ENCODE peak calls at places on chromosomes 16 and 17, in six cellular contexts. J is CD4-positive, alpha-beta T cell; V is Caco-2; D is tibial nerve; X is suprapubic skin; I is colonic mucosa. S is an unnamed sample. For H3K9me3, the result is how much of the 10 kb centered on the place peaks cover.

GRCh38 chr17:752620-753219 is 656 bp upstream of the GEMIN4 start:
- DNase-seq in D (peak), I (peak), J (peak), V (peak), X (peak), S (no peak)

GRCh38 chr17:2178798-2179505 is 124.0 kb downstream of the HIC1 start:
- DNase-seq in X (no peak), J (no peak), D (no peak), V (no peak), I (no peak), S (no peak)

GRCh38 chr16:88315543-88316105 is 67.1 kb upstream of the ZNF469 start:
- DNase-seq in V (peak), J (no peak), X (no peak), D (no peak), I (no peak), S (no peak)

GRCh38 chr17:42459256-42459982 is 741 bp downstream of the ATP6V0A1 start:
- DNase-seq in J (no peak), V (peak), X (no peak), D (peak), I (peak), S (no peak)

GRCh38 chr17:835263-835662 is 53.1 kb downstream of the MRM3 start:
- DNase-seq in D (peak), I (no peak), X (no peak), V (no peak), J (no peak), S (no peak)

GRCh38 chr17:41456206-41456605 is 11.0 kb downstream of the KRT32 start:
- DNase-seq in X (no peak), V (no peak), J (no peak), I (no peak), D (no peak), S (no peak)

GRCh38 chr17:27566673-27567562 is 64.1 kb upstream of the LGALS9 start:
- DNase-seq in I (no peak), D (no peak), X (no peak), V (no peak), J (no peak), S (no peak)

GRCh38 chr16:30948087-30948955 is 547 bp upstream of the ORAI3 start:
- DNase-seq in J (no peak), V (peak), D (peak), X (no peak), I (peak), S (no peak)

GRCh38 chr17:7834554-7834890 is 505 bp downstream of the KDM6B start:
- DNase-seq in J (peak), I (peak), V (no peak), D (peak), X (no peak), S (peak)

GRCh38 chr16:88783391-88784073 is 1.5 kb downstream of the PIEZO1 start:
- DNase-seq in I (peak), J (no peak), V (no peak), X (no peak), D (peak), S (no peak)

GRCh38 chr17:36566081-36566480 is 21.4 kb downstream of the GGNBP2 start:
- DNase-seq in I (no peak), V (no peak), X (no peak), D (no peak), J (no peak), S (no peak)

GRCh38 chr16:51048544-51048943 is 102.5 kb downstream of the SALL1 start:
- DNase-seq in V (no peak), X (no peak), D (no peak), J (no peak), I (no peak), S (no peak)

GRCh38 chr17:41992576-41992975 is 24.7 kb downstream of the DNAJC7 start:
- DNase-seq in V (no peak), X (no peak), J (no peak), D (no peak), I (no peak), S (no peak)

GRCh38 chr17:39104046-39104445 is 47.4 kb downstream of the PLXDC1 start:
- DNase-seq in J (no peak), V (peak), X (no peak), I (no peak), D (no peak), S (no peak)

GRCh38 chr17:44004077-44004760 is at the start of gene NAGS:
- DNase-seq in V (no peak), D (no peak), X (no peak), J (no peak), I (peak), S (no peak)

GRCh38 chr17:27609606-27610303 is 21.2 kb upstream of the LGALS9 start:
- DNase-seq in D (no peak), I (peak), V (peak), X (no peak), J (no peak), S (no peak)

GRCh38 chr17:19004601-19005441 is at the start of gene FAM83G:
- DNase-seq in J (peak), V (peak), X (no peak), D (peak), I (peak), S (peak)

GRCh38 chr17:72677108-72677507 is 415.4 kb downstream of the SLC39A11 start:
- DNase-seq in J (no peak), I (no peak), X (no peak), D (no peak), V (no peak), S (no peak)

GRCh38 chr17:7041607-7042506 is 2.0 kb downstream of the SLC16A11 start:
- DNase-seq in V (no peak), D (no peak), X (no peak), I (no peak), J (no peak), S (no peak)

GRCh38 chr16:25012525-25012991 is 2.6 kb downstream of the ARHGAP17 start:
- DNase-seq in J (no peak), V (no peak), I (peak), D (peak), X (peak), S (no peak)

GRCh38 chr17:50865060-50865867 is 890 bp downstream of the TOB1 start:
- DNase-seq in D (peak), V (peak), I (peak), X (no peak), J (peak), S (peak)

GRCh38 chr17:45020354-45021138 is 30.9 kb downstream of the DCAKD start:
- DNase-seq in I (peak), J (no peak), X (no peak), D (peak), V (no peak), S (no peak)

GRCh38 chr16:5234295-5235050 is 136.9 kb upstream of the EEF2KMT start:
- DNase-seq in X (no peak), D (no peak), V (no peak), I (no peak), J (no peak), S (no peak)

GRCh38 chr16:4179020-4179419 is 62.8 kb upstream of the ADCY9 start:
- DNase-seq in I (no peak), V (peak), J (no peak), X (no peak), D (no peak), S (no peak)

GRCh38 chr16:56576585-56577299 is 11.9 kb downstream of the MT4 start:
- DNase-seq in V (peak), X (peak), J (peak), D (peak), I (peak), S (peak)

GRCh38 chr17:7820231-7820630 is 13.8 kb upstream of the KDM6B start:
- DNase-seq in D (no peak), X (no peak), I (no peak), V (no peak), J (no peak), S (no peak)

GRCh38 chr16:27374231-27374793 is 27.7 kb upstream of the IL21R start:
- DNase-seq in X (peak), J (no peak), D (no peak), I (no peak), V (no peak), S (no peak)

GRCh38 chr16:35140293-35140986 is 1681.0 kb downstream of the TP53TG3F start:
- DNase-seq in X (no peak), D (no peak), J (no peak), V (no peak), I (no peak), S (no peak)
- H3K9me3 ChIP-seq in X (under half), D (half or more), J (under half), V (under half), I (under half), S (under half)

DNA sequence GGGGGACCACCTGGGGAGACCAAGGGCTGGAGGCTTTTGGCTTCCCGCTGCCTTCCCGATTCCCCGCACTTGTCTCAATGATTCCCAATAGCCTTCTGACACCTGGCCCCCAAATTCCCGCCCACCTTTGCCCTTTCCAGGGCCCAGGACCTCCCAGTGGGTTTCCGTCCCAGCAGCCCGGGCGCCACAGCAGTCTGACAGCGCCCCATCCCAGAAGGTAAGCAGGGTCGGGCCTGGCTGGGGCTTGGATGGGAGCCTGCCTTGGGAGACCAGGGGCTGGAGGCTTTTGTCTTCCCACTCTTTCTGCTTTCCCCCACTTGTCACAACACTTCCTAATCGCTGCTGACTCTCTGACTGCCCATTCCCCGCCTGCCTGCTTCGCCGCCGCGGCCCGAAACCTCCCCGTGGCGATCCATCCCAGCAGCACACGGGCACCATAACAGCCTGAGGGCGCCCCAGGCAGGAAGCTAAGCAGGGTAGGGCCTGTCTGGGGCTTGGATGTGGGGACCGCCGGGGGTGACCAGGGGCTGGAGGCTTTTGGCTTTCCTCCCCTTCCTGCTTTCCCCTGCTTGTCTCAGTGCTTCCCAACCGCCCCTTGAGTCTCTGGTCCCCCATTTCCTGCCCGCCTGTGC is 2289.3 kb downstream of the TP53TG3F start:
- DNase-seq in D (no peak), X (peak), I (no peak), J (no peak), V (no peak), S (no peak)
- H3K9me3 ChIP-seq in D (half or more), X (under half), I (under half), J (half or more), V (under half), S (under half)

DNA sequence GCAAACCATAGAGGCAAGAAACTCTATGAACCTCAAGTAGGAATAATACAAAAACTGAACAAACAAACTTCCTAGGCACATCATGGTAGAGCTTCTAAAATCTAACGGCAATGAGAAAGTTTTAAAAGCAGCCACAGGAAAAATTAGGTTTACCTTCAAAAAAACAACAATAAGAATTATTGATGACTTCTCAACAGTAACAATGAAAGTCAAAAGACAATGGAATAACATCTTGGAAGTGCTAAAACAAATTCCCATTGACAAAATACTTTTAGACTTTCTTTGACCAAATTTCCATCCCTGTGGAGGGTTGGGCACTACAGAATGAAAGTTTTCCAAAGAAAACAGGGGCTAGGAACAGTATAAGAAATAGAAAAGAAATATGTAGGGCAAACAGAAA is 222.9 kb upstream of the ERCC4 start:
- DNase-seq in D (no peak), J (no peak), I (no peak), X (no peak), V (no peak), S (no peak)
- H3K9me3 ChIP-seq in D (under half), J (under half), I (under half), X (under half), V (under half), S (under half)

DNA sequence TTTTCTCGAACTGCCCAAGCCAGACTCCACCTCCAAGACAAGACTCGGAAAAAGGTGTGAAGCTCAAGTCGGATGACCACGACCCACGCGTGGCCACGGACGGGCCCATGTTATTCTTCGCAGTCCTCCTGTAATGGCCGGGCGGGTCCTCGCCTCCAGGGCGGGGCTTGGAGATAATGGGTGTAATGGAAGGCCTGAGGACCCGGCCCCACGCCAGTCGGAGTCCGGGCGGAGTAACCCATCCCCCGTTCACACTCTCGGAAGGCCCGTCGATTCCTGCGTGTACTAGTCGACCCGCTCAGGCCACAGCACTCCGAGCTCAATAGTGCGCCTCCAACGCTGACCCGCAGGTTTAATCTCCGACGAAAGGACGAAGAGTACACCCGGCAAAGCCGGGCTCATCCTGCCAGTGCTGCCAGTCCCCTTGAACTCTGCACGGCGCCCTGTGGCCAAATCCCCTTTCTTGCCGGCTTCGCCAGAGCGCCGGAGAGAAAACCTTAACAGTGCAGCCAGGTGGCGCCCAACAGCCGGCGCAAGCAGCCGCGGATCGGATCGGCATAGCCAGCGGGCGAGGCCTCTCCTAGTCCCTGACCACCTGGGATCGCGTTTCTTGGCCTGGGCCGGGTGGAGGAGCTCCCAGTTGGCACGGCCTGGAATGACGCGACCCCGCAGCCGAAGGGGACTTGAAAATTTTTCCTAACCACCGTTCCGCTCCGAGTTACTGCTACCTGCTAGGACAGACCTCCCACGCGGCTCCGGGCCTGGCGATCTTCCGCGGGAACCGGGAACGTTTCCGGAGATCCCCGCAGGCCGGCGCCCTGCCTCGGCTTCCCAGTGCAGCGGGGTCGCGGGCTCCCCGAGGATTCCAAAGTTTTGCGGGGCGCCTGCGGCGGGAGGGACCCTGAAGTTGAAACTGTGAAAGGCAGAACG is 762.0 kb downstream of the KCNJ18 start:
- DNase-seq in V (no peak), X (peak), D (no peak), I (no peak), J (no peak), S (no peak)
- H3K9me3 ChIP-seq in V (under half), X (under half), D (under half), I (under half), J (under half), S (under half)

GRCh38 chr16:60059141-60059540 is 1325.0 kb upstream of the GOT2 start:
- DNase-seq in D (no peak), J (no peak), V (no peak), X (no peak), I (no peak), S (no peak)

GRCh38 chr16:60064026-60064425 is 1329.9 kb upstream of the GOT2 start:
- DNase-seq in D (no peak), J (no peak), X (no peak), V (no peak), I (no peak), S (no peak)
- H3K9me3 ChIP-seq in D (under half), J (under half), X (under half), V (under half), I (under half), S (under half)

GRCh38 chr17:82948081-82948511 is 108.3 kb upstream of the ZNF750 start:
- DNase-seq in X (no peak), V (peak), I (no peak), J (no peak), D (no peak), S (no peak)

GRCh38 chr17:82949361-82949760 is 109.5 kb upstream of the ZNF750 start:
- DNase-seq in V (peak), X (no peak), I (no peak), J (no peak), D (no peak), S (no peak)

GRCh38 chr17:82947051-82947991 is 107.5 kb upstream of the ZNF750 start:
- DNase-seq in X (no peak), I (no peak), J (no peak), D (no peak), V (peak), S (no peak)

GRCh38 chr17:82949984-82950383 is 110.2 kb upstream of the ZNF750 start:
- DNase-seq in J (no peak), V (peak), X (no peak), I (no peak), D (no peak), S (no peak)

GRCh38 chr17:82948957-82949356 is 109.1 kb upstream of the ZNF750 start:
- DNase-seq in I (no peak), D (no peak), V (no peak), J (no peak), X (no peak), S (no peak)
- H3K9me3 ChIP-seq in I (under half), D (half or more), V (under half), J (under half), X (under half), S (under half)

DNA sequence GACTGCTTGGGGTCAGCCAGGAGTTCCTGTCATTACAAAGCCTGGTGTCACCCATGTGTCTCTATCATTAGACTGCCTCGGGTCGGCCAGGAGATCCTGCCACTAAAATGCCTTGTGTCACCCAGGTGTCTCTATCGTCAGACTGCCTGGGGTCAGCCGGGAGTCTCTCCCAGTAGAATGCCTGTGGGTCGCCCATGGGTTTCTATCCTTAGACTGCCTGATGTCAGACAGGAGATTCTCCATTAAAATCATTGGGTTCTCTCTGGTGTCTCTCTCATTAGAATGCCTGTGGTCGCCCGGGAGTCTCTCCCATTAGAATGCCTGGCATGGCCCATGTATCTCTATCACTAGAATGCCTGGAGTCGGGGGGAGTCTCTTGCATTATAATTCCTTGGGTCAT is 2231.0 kb downstream of the TP53TG3F start:
- DNase-seq in I (no peak), X (peak), V (no peak), J (no peak), D (no peak), S (no peak)
- H3K9me3 ChIP-seq in I (under half), X (under half), V (under half), J (half or more), D (half or more), S (under half)

GRCh38 chr17:14304876-14305636 is 4.2 kb downstream of the HS3ST3B1 start:
- DNase-seq in X (no peak), J (no peak), D (no peak), I (no peak), V (no peak), S (no peak)

GRCh38 chr17:14302421-14303099 is 1.7 kb downstream of the HS3ST3B1 start:
- DNase-seq in X (peak), J (peak), D (peak), V (peak), I (peak), S (peak)

GRCh38 chr17:14305785-14306496 is 5.1 kb downstream of the HS3ST3B1 start:
- DNase-seq in J (no peak), X (no peak), V (no peak), D (no peak), I (no peak), S (no peak)

GRCh38 chr17:14303343-14304221 is 2.7 kb downstream of the HS3ST3B1 start:
- DNase-seq in J (peak), X (no peak), I (no peak), V (no peak), D (no peak), S (peak)

DNA sequence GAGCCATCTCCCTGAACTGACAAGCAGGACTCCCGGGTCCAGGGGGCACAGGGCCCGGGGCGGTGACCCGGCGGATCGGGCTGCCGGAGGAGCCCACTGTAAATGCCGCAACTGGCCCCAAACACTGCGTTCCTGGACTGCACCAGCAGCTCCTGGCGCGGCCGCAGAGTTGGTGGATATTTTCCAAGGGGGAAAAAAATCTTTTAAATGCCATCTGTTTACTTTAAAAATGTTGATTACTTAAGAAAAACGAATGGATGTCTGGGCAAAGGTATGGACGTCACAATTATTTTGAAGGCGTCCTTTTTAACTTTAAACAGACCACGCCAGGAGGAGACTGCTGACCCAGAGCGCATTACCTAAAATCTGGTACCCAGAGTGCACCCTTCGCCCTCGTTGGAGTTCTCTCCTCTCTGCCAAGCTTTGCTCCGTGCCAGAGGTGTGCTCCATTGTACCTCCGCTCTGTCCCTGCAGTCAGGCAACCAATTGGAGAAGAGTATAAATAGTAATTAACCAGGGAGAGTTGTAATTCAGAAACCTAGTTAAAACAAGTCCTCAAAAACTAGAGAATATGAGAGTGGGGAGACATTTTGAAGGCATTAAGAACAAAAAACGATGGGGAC is 3.5 kb downstream of the HS3ST3B1 start:
- DNase-seq in J (no peak), I (no peak), X (no peak), V (no peak), D (no peak), S (no peak)
- H3K9me3 ChIP-seq in J (under half), I (under half), X (under half), V (under half), D (under half), S (under half)

S was measured in T-helper 17 cell.